ENCODE peak calls at places on chromosome 10, in five cellular contexts. Z, W, L, B and Q are unnamed samples.
A peak's percentile ranks its signal among the peaks of the same experiment; 100 is the strongest.

GRCh38 chr10:124596914-124597676 is 135.5 kb downstream of the LHPP start:
- DNase-seq in Z (no peak), W (no peak), L (no peak), B (no peak), Q (no peak)

GRCh38 chr10:104557966-104558365 is 83.1 kb upstream of the SORCS3 start:
- DNase-seq in Z (no peak), W (no peak), L (no peak), B (no peak), Q (no peak)

GRCh38 chr10:121928528-121928884 is 675 bp upstream of the ATE1 start:
- DNase-seq in Z (no peak), W (peak; percentile 1), L (peak; percentile 1), B (peak; percentile 63), Q (no peak)

GRCh38 chr10:110392860-110393732 is 88.4 kb upstream of the SMNDC1 start:
- DNase-seq in Z (no peak), W (no peak), L (no peak), B (no peak), Q (no peak)

GRCh38 chr10:36171546-36171945 is 529.5 kb upstream of the FZD8 start:
- DNase-seq in Z (no peak), W (no peak), L (no peak), B (no peak), Q (no peak)

GRCh38 chr10:1002425-1003006 is 14.3 kb downstream of the GTPBP4 start:
- DNase-seq in Z (no peak), W (no peak), L (no peak), B (no peak), Q (no peak)

GRCh38 chr10:72694476-72695369 is 2.8 kb downstream of the MCU start:
- DNase-seq in Z (no peak), W (no peak), L (no peak), B (peak; percentile 91), Q (no peak)

GRCh38 chr10:131043039-131043691 is 268.4 kb downstream of the TCERG1L start:
- DNase-seq in Z (no peak), W (no peak), L (no peak), B (peak; percentile 23), Q (no peak)

GRCh38 chr10:11018830-11019692 is 1.4 kb downstream of the CELF2 start:
- DNase-seq in Z (no peak), W (no peak), L (no peak), B (peak; percentile 60), Q (no peak)

GRCh38 chr10:44955408-44956070 is 4.1 kb upstream of the RASSF4 start:
- DNase-seq in Z (no peak), W (no peak), L (no peak), B (peak; percentile 96), Q (no peak)

GRCh38 chr10:70253878-70254765 is 20.9 kb upstream of the PPA1 start:
- DNase-seq in Z (no peak), W (no peak), L (no peak), B (no peak), Q (no peak)

GRCh38 chr10:105109164-105109563 is 468.1 kb downstream of the SORCS3 start:
- DNase-seq in Z (no peak), W (no peak), L (no peak), B (no peak), Q (no peak)